ENCODE peak calls at places on chromosomes 7 and 10, in eight cellular contexts. One of them, this sample, is unnamed.
A peak's percentile ranks its signal among the peaks of the same experiment; 100 is the strongest.

GRCh38 chr7:77537595-77538185 is 595 bp downstream of the PTPN12 start:
- DNase-seq in heart left ventricle: peak; percentile 73
- DNase-seq in lower leg skin: peak; percentile 87
- DNase-seq in ovary: peak; percentile 44
- DNase-seq in body of pancreas: peak; percentile 51
- DNase-seq in HCT116: no peak
- DNase-seq in A549: peak; percentile 60
- DNase-seq in tibial nerve: no peak
- DNase-seq in this sample: peak; percentile 39

GRCh38 chr10:25725917-25726716 is 207.9 kb upstream of the MYO3A start:
- DNase-seq in A549: peak; percentile 66
- DNase-seq in lower leg skin: no peak
- DNase-seq in HCT116: peak; percentile 35
- DNase-seq in body of pancreas: peak; percentile 59
- DNase-seq in heart left ventricle: no peak
- DNase-seq in ovary: no peak
- DNase-seq in tibial nerve: no peak
- DNase-seq in this sample: no peak

GRCh38 chr10:18229839-18230238 is 89.6 kb downstream of the CACNB2 start:
- DNase-seq in A549: no peak
- DNase-seq in tibial nerve: no peak
- DNase-seq in body of pancreas: no peak
- DNase-seq in lower leg skin: no peak
- DNase-seq in heart left ventricle: no peak
- DNase-seq in ovary: no peak
- DNase-seq in HCT116: no peak
- DNase-seq in this sample: no peak

GRCh38 chr7:116188-116981 is 76.0 kb upstream of the FAM20C start:
- DNase-seq in heart left ventricle: no peak
- DNase-seq in tibial nerve: no peak
- DNase-seq in HCT116: no peak
- DNase-seq in A549: no peak
- DNase-seq in ovary: no peak
- DNase-seq in lower leg skin: no peak
- DNase-seq in body of pancreas: no peak
- DNase-seq in this sample: no peak

GRCh38 chr7:144386741-144387140 is 16.8 kb downstream of the NOBOX start:
- DNase-seq in body of pancreas: no peak
- DNase-seq in HCT116: no peak
- DNase-seq in A549: no peak
- DNase-seq in lower leg skin: no peak
- DNase-seq in ovary: no peak
- DNase-seq in tibial nerve: no peak
- DNase-seq in heart left ventricle: no peak
- DNase-seq in this sample: no peak

GRCh38 chr7:110868458-110868857 is 222.5 kb upstream of the LRRN3 start:
- DNase-seq in heart left ventricle: no peak
- DNase-seq in A549: no peak
- DNase-seq in body of pancreas: no peak
- DNase-seq in ovary: no peak
- DNase-seq in HCT116: no peak
- DNase-seq in lower leg skin: no peak
- DNase-seq in tibial nerve: no peak
- DNase-seq in this sample: no peak

GRCh38 chr10:87850742-87851205 is 12.6 kb downstream of the KLLN start:
- DNase-seq in A549: peak; percentile 83
- DNase-seq in body of pancreas: peak; percentile 83
- DNase-seq in heart left ventricle: no peak
- DNase-seq in HCT116: no peak
- DNase-seq in tibial nerve: no peak
- DNase-seq in ovary: peak; percentile 60
- DNase-seq in lower leg skin: no peak
- DNase-seq in this sample: peak; percentile 68

GRCh38 chr10:131779661-131780394 is 121.0 kb upstream of the PPP2R2D start:
- DNase-seq in lower leg skin: peak; percentile 75
- DNase-seq in A549: no peak
- DNase-seq in ovary: no peak
- DNase-seq in HCT116: no peak
- DNase-seq in tibial nerve: no peak
- DNase-seq in body of pancreas: no peak
- DNase-seq in heart left ventricle: no peak
- DNase-seq in this sample: peak; percentile 10

GRCh38 chr10:16685551-16685950 is 131.7 kb downstream of the RSU1 start:
- DNase-seq in HCT116: no peak
- DNase-seq in A549: no peak
- DNase-seq in body of pancreas: no peak
- DNase-seq in lower leg skin: no peak
- DNase-seq in tibial nerve: no peak
- DNase-seq in heart left ventricle: no peak
- DNase-seq in ovary: no peak
- DNase-seq in this sample: no peak

GRCh38 chr10:76902949-76903348 is 734.7 kb downstream of the KCNMA1 start:
- DNase-seq in lower leg skin: no peak
- DNase-seq in A549: peak; percentile 24
- DNase-seq in ovary: no peak
- DNase-seq in body of pancreas: no peak
- DNase-seq in heart left ventricle: peak; percentile 76
- DNase-seq in HCT116: peak; percentile 7
- DNase-seq in tibial nerve: no peak
- DNase-seq in this sample: no peak

GRCh38 chr7:74010407-74010806 is 17.6 kb upstream of the ELN start:
- DNase-seq in ovary: no peak
- DNase-seq in HCT116: no peak
- DNase-seq in heart left ventricle: peak; percentile 32
- DNase-seq in body of pancreas: no peak
- DNase-seq in A549: no peak
- DNase-seq in lower leg skin: no peak
- DNase-seq in tibial nerve: no peak
- DNase-seq in this sample: no peak

GRCh38 chr10:123143162-123143824 is 4.6 kb upstream of the HMX2 start:
- DNase-seq in lower leg skin: no peak
- DNase-seq in A549: no peak
- DNase-seq in heart left ventricle: no peak
- DNase-seq in ovary: no peak
- DNase-seq in body of pancreas: no peak
- DNase-seq in HCT116: no peak
- DNase-seq in tibial nerve: no peak
- DNase-seq in this sample: no peak

GRCh38 chr10:123143825-123144168 is 4.1 kb upstream of the HMX2 start:
- DNase-seq in ovary: no peak
- DNase-seq in lower leg skin: no peak
- DNase-seq in HCT116: no peak
- DNase-seq in A549: no peak
- DNase-seq in tibial nerve: no peak
- DNase-seq in body of pancreas: no peak
- DNase-seq in heart left ventricle: no peak
- DNase-seq in this sample: no peak

GRCh38 chr10:123146013-123146891 is 1.7 kb upstream of the HMX2 start:
- DNase-seq in tibial nerve: no peak
- DNase-seq in heart left ventricle: no peak
- DNase-seq in lower leg skin: no peak
- DNase-seq in body of pancreas: no peak
- DNase-seq in HCT116: no peak
- DNase-seq in ovary: no peak
- DNase-seq in A549: no peak
- DNase-seq in this sample: no peak

GRCh38 chr10:123145542-123146012 is 2.4 kb upstream of the HMX2 start:
- DNase-seq in A549: no peak
- DNase-seq in lower leg skin: no peak
- DNase-seq in heart left ventricle: no peak
- DNase-seq in ovary: no peak
- DNase-seq in HCT116: no peak
- DNase-seq in body of pancreas: no peak
- DNase-seq in tibial nerve: no peak
- DNase-seq in this sample: no peak

DNA sequence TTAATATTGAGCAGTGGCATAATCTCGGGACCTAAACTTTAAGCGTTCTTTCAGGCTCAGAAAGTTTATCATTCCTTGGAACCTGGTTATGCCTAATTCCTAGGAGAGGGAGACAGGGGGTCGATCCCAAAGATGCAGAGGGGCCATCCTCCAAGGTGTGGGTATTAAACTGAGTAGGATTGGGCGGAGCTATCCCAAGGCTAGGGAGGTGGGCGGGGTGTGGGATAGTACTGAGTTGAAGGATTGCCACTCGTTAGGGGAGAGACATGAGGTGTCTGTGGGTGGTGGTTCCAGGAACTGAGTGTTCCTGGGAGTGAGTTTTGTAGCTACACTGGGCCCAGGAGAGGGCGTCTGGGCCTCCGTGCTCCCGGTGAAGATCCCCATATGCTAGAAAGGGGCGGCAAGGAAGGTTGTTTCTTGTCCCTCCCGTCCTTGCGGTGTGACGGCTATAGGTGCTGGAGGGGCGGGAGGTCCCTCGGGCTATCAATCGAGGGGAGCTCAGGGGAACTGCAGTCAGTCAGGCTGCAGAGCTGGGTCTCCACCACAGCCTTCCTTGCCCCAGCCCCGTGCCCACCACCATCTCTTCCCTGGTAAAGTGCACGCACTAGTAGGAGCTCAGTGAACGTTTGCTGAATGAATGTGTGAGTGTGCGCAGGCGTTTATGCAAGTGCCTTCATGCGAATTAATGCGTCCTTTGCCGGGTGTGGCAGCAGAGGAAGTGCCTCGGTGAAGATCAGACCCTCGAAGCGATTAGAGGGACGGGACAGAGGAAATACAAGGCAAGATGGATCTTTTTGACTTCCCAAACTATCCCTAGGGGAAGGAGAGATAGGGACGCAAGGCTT is 3.0 kb upstream of the HMX2 start:
- DNase-seq in HCT116: no peak
- DNase-seq in heart left ventricle: no peak
- DNase-seq in lower leg skin: no peak
- DNase-seq in body of pancreas: no peak
- DNase-seq in ovary: no peak
- DNase-seq in tibial nerve: no peak
- DNase-seq in A549: no peak
- DNase-seq in this sample: no peak
- TF ChIP-seq CTCF in HCT116: no peak
- TF ChIP-seq CTCF in heart left ventricle: no peak
- TF ChIP-seq CTCF in lower leg skin: no peak
- TF ChIP-seq CTCF in body of pancreas: no peak
- TF ChIP-seq CTCF in ovary: no peak
- TF ChIP-seq CTCF in tibial nerve: no peak
- TF ChIP-seq CTCF in A549: no peak
- TF ChIP-seq CTCF in this sample: no peak

DNA sequence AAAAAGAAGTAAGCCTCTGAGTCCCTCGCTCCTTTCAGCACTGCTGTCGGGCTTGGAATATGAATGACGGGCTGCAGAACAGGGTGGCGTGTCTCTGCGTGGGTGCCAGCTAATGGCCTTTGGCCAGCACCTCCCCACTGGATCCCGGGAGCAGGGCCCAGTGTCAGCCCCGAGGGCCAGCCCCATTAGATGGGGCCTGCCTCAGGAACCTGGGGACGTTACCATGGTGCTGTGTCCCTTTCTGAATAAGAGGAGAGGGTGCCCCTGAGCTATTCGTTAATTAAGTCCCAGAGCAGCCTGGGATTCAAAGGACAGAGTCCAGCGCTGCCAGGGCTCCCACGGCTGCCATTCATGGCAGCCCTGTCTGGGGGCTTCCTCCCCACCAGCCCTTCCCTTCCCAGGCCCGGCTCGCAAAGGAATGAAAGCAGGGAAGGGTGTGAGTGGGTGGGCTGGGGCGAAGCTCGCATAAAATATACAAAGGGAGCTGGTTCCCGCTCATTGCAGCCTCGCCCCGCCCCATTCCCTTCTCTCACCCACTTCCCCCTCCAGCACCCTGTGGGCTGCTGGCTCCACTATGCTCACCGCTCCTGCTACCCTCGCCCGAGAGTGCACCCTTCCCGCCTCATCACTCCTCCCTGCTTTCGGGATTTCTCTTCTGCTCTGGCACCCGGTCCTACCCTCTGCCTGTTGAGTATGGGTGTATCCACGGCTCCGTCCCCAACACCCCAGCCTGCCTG is 14.6 kb upstream of the TTYH3 start:
- DNase-seq in body of pancreas: no peak
- DNase-seq in A549: no peak
- DNase-seq in ovary: no peak
- DNase-seq in HCT116: no peak
- DNase-seq in tibial nerve: no peak
- DNase-seq in lower leg skin: no peak
- DNase-seq in heart left ventricle: no peak
- DNase-seq in this sample: no peak
- TF ChIP-seq POLR2A in body of pancreas: no peak
- TF ChIP-seq POLR2A in A549: no peak
- TF ChIP-seq POLR2A in ovary: no peak
- TF ChIP-seq POLR2A in HCT116: no peak
- TF ChIP-seq POLR2A in tibial nerve: no peak
- TF ChIP-seq POLR2A in lower leg skin: no peak
- TF ChIP-seq POLR2A in heart left ventricle: no peak
- TF ChIP-seq POLR2A in this sample: no peak

DNA sequence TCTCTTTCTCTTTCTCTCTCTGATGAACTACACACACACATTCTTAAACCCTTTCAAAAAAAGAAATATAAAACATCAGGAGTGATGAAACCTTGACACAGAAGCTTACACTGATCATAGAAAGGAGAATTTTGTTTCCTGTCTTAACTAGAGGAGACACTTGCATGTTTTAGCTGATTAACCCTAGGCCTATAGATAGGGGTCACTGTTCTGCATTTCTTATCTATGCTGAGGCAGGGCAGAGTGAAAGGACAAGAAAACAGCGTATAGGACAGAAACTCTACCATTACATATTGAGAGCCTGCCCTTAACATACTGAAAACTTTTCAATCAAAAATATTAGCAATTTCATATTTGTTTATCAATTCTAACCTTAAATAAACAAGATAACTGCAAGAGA is 680.6 kb upstream of the MBL2 start:
- DNase-seq in A549: peak; percentile 1
- DNase-seq in lower leg skin: no peak
- DNase-seq in ovary: no peak
- DNase-seq in tibial nerve: no peak
- DNase-seq in body of pancreas: no peak
- DNase-seq in HCT116: no peak
- DNase-seq in heart left ventricle: no peak
- DNase-seq in this sample: no peak
- TF ChIP-seq CTCF in A549: no peak
- TF ChIP-seq CTCF in lower leg skin: no peak
- TF ChIP-seq CTCF in ovary: no peak
- TF ChIP-seq CTCF in tibial nerve: no peak
- TF ChIP-seq CTCF in body of pancreas: no peak
- TF ChIP-seq CTCF in HCT116: no peak
- TF ChIP-seq CTCF in heart left ventricle: no peak
- TF ChIP-seq CTCF in this sample: no peak

GRCh38 chr10:85491652-85492051 is 874.9 kb downstream of the GRID1 start:
- DNase-seq in HCT116: no peak
- DNase-seq in ovary: no peak
- DNase-seq in A549: no peak
- DNase-seq in lower leg skin: no peak
- DNase-seq in heart left ventricle: no peak
- DNase-seq in body of pancreas: no peak
- DNase-seq in tibial nerve: no peak
- DNase-seq in this sample: no peak
- TF ChIP-seq POLR2A in HCT116: no peak
- TF ChIP-seq POLR2A in ovary: no peak
- TF ChIP-seq POLR2A in A549: no peak
- TF ChIP-seq POLR2A in lower leg skin: no peak
- TF ChIP-seq POLR2A in heart left ventricle: no peak
- TF ChIP-seq POLR2A in body of pancreas: no peak
- TF ChIP-seq POLR2A in tibial nerve: no peak
- TF ChIP-seq POLR2A in this sample: no peak

GRCh38 chr7:51789494-51789893 is 472.9 kb upstream of the COBL start:
- DNase-seq in A549: no peak
- DNase-seq in HCT116: no peak
- DNase-seq in body of pancreas: no peak
- DNase-seq in lower leg skin: no peak
- DNase-seq in ovary: no peak
- DNase-seq in tibial nerve: no peak
- DNase-seq in heart left ventricle: no peak
- DNase-seq in this sample: no peak
- TF ChIP-seq CTCF in A549: no peak
- TF ChIP-seq CTCF in HCT116: no peak
- TF ChIP-seq CTCF in body of pancreas: no peak
- TF ChIP-seq CTCF in lower leg skin: no peak
- TF ChIP-seq CTCF in ovary: no peak
- TF ChIP-seq CTCF in tibial nerve: no peak
- TF ChIP-seq CTCF in heart left ventricle: no peak
- TF ChIP-seq CTCF in this sample: no peak